ENCODE peak calls at places on chromosomes 3 and 15, in four cellular contexts. Q is K562, S is GM12878, T is HepG2. M is an unnamed sample.

GRCh38 chr15:62417444-62417843 is 252.4 kb upstream of the C2CD4B start:
- DNase-seq in Q (no peak), S (no peak), T (no peak), M (no peak)

GRCh38 chr15:76480267-76480666 is 143.7 kb downstream of the ISL2 start:
- DNase-seq in Q (no peak), S (no peak), T (no peak), M (no peak)

GRCh38 chr3:129892486-129892856 is 1.0 kb downstream of the TMCC1 start:
- DNase-seq in Q (no peak), S (no peak), T (no peak), M (no peak)

GRCh38 chr3:123342631-123343080 is 106.2 kb downstream of the ADCY5 start:
- DNase-seq in Q (no peak), S (no peak), T (no peak), M (peak)

GRCh38 chr3:151697496-151697895 is 36.2 kb upstream of the AADACL2 start:
- DNase-seq in Q (no peak), S (no peak), T (no peak), M (no peak)

GRCh38 chr3:58884457-58884856 is 165.4 kb downstream of the CFAP20DC start:
- DNase-seq in Q (no peak), S (no peak), T (no peak), M (no peak)

GRCh38 chr3:5678844-5679243 is 491.3 kb downstream of the EDEM1 start:
- DNase-seq in Q (no peak), S (no peak), T (no peak), M (no peak)

GRCh38 chr15:96123028-96123400 is 207.5 kb upstream of the NR2F2 start:
- DNase-seq in Q (peak), S (no peak), T (peak), M (no peak)

GRCh38 chr3:76065975-76066374 is 280.6 kb upstream of the ZNF717 start:
- DNase-seq in Q (no peak), S (no peak), T (no peak), M (no peak)

GRCh38 chr3:186697510-186697909 is 19.6 kb upstream of the KNG1 start:
- DNase-seq in Q (no peak), S (no peak), T (no peak), M (no peak)

GRCh38 chr15:31377030-31377429 is 50.4 kb downstream of the KLF13 start:
- DNase-seq in Q (no peak), S (no peak), T (no peak), M (no peak)

GRCh38 chr15:29126208-29126536 is 143.4 kb downstream of the NSMCE3 start:
- DNase-seq in Q (no peak), S (no peak), T (no peak), M (no peak)

GRCh38 chr3:10008588-10009344 is 17.5 kb upstream of the FANCD2 start:
- DNase-seq in Q (peak), S (no peak), T (peak), M (peak)

GRCh38 chr3:156005698-156006097 is 114.7 kb upstream of the KCNAB1 start:
- DNase-seq in Q (no peak), S (no peak), T (peak), M (no peak)

GRCh38 chr3:183261103-183261502 is 8.1 kb downstream of the B3GNT5 start:
- DNase-seq in Q (no peak), S (no peak), T (no peak), M (no peak)

GRCh38 chr3:53778154-53778553 is 68.1 kb downstream of the CHDH start:
- DNase-seq in Q (no peak), S (no peak), T (no peak), M (no peak)

DNA sequence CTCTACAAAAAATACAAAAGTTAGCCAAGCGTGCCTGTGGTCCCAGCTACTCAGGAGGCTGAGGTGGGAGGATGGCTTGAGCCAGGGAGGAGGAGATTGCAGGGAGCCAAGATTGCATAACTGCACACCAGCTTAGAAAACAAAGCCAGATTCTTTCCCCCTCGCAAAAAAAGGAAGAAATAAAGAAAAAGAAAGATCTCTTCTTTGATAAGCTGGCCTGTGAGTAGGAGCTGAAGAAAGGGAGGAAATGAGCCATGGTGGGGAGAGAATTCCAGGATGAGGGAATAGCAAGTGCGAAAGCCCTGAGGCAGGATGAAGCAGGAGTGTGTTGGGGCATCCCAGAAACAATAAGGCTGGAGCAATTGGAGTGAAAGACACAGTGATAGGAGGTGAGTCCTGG is 24.5 kb upstream of the TOP2B start:
- DNase-seq in Q (no peak), S (no peak), T (no peak), M (no peak)
- TF ChIP-seq CREM in Q (no peak), S (no peak), T (no peak), M (no peak)

DNA sequence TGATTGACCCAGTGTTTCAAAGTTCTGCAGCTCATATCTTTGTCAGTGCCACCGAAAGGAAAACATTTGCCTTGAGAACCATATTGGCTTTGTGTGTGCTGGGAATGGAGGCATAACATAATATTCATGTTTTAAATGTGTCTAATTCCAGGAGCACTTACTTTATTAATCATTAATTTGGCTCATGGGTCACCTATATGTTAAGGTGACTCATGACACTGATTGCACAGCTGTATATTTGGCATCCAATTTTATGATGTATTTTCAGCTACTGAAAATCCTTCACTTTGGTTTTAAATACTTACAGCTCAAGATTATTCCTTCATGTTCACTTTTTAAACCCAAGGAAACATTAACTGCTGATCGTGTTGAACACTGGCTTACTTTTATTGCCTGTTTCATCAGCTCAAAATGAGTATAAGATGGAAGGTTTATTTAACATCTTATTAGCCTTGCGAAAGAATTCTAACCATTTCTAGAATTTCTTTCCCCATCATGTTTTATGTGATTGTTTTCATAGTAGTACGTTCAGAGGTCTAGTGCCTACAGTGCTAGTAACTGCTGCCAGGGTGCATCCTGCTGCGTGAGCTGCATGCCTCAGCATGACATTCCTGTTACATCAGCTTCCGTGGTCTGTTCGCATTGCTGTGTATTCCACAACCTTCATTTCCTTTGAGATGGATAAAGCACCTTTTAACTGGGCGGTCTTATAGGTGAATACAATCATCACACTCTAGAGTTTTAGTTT is 63.7 kb downstream of the LRCH3 start:
- DNase-seq in Q (no peak), S (no peak), T (no peak), M (peak)
- TF ChIP-seq CREB1 in Q (no peak), S (no peak), T (no peak), M (no peak)

GRCh38 chr3:96483781-96484180 is 330.6 kb upstream of the EPHA6 start:
- DNase-seq in Q (no peak), S (no peak), T (no peak), M (no peak)

GRCh38 chr3:96480881-96481280 is 333.5 kb upstream of the EPHA6 start:
- DNase-seq in Q (no peak), S (no peak), T (no peak), M (no peak)

DNA sequence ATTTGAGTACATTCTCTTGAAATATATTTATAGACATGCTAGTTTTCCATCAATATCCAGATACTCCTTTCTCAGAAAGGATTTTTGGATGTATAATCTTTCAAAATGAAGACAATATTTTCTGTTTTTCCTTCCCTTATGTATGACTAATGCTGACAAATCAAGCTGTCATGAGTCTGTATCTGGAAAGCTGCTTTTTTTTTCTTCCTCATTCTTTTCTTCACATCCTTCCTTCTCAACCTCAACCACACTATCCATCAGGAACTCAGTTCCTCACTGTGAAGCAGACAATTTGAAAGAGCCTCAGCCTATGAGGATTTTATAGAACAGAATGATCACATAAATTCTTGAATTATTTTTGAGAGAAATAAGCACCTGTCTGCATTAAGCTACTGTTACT is 335.9 kb upstream of the EPHA6 start:
- DNase-seq in Q (no peak), S (no peak), T (no peak), M (no peak)
- TF ChIP-seq ESRRA in Q (no peak), S (no peak), T (no peak), M (no peak)

DNA sequence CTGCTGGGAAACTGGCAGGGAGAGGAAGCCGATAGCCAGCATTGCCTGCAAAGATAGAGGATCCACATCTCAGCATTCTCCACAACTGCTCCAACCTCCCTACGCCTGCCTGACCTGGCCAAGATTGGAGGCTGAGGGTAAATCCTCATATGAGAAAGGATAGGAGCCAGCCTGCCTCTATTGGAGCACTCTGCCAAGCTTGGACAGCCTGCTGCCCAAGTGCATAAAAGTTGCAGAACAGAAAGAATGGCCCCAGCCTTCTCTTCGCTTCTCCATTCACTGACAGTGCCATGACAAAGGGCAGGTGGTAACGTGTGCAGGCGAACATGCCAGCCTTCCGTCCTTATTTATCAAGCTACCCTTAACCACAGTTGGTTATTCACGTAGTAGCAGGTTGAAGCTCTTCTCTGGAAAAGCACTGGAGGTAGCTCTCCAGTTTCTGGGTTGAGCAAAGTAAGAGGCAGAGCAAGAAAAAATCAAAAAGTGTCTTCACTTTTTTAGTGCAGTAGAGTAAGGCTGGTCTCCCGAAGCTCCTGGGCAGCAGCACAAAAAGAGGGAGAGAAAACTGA is 4.3 kb downstream of the BMF start:
- DNase-seq in Q (no peak), S (no peak), T (no peak), M (no peak)
- TF ChIP-seq CREM in Q (no peak), S (no peak), T (no peak), M (no peak)

GRCh38 chr3:139123377-139124095 is 78.8 kb upstream of the PRR23C start:
- DNase-seq in Q (no peak), S (no peak), T (no peak), M (no peak)
- TF ChIP-seq CREB1 in Q (no peak), S (no peak), T (no peak), M (no peak)